ENCODE peak calls at places on chromosomes 6 and 20, in five cellular contexts. I is H1, L is HEK293T, W is NT2/D1, Y is GM12878. H is an unnamed sample.
A peak's percentile ranks its signal among the peaks of the same experiment; 100 is the strongest.

GRCh38 chr6:23180504-23181293 is 611.3 kb downstream of the HDGFL1 start:
- DNase-seq in I (no peak), L (peak; percentile 14), W (no peak), Y (no peak), H (no peak)

GRCh38 chr6:56840467-56841371 is 114.2 kb upstream of the BEND6 start:
- DNase-seq in I (no peak), L (no peak), W (no peak), Y (no peak), H (peak; percentile 49)

GRCh38 chr20:9300534-9300933 is 213.9 kb upstream of the LAMP5 start:
- DNase-seq in I (no peak), L (no peak), W (no peak), Y (no peak), H (peak; percentile 16)

GRCh38 chr6:132456700-132457143 is 55.4 kb upstream of the MOXD1 start:
- DNase-seq in I (no peak), L (no peak), W (no peak), Y (peak; percentile 90), H (no peak)

GRCh38 chr6:45614488-45615285 is 237.0 kb upstream of the SUPT3H start:
- DNase-seq in I (no peak), L (no peak), W (no peak), Y (no peak), H (no peak)

GRCh38 chr6:6230286-6230685 is 90.2 kb downstream of the F13A1 start:
- DNase-seq in I (no peak), L (no peak), W (peak; percentile 13), Y (no peak), H (peak; percentile 16)

GRCh38 chr6:164757451-164757850 is 552.0 kb downstream of the C6orf118 start:
- DNase-seq in I (no peak), L (no peak), W (no peak), Y (no peak), H (no peak)

GRCh38 chr6:130670142-130670541 is 157.1 kb upstream of the SMLR1 start:
- DNase-seq in I (no peak), L (peak; percentile 12), W (no peak), Y (no peak), H (peak; percentile 13)

GRCh38 chr20:10002871-10003270 is 31.9 kb upstream of the ANKEF1 start:
- DNase-seq in I (no peak), L (no peak), W (no peak), Y (no peak), H (no peak)

DNA sequence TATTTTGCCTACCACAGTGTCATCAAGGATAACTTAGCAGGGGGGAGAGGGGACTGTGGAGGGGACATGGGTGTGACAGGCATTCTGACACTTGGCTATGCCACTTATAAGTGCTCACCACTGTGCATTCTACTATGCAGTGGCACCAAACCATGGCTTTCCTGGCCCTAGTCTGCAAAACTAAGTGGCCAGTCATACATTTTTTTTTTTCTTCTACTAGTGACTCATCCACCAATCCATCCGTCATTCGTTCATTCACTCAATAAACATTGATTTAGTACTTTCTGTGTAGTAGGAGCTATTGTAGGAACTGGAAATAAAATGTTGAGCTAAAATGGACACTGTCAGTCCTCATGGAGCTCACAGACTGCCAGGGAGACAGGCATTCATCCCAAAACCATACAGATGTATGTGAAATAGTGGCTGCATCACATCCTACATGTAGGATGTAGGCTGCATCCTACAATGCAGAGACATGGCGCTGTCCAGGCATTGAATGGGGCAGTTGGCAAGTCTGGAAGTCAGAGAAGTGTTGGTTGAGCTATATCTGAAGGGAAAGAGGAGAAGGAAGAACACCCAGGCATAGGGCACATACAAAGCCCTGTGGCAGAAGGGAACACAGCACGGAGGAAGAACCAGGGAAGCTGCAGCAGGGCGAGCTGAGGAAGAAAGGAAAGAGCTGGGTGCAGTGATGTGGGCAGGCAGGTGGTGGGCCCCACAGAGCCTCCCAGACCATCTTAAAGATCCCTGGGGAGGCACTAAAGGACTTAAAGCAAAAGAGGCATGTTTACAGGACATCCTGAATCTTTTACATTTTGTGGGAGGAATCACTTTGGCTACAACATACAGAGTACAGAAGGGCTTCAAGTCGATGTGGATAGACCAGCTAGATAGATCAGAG is 224.4 kb downstream of the UST start:
- DNase-seq in I (no peak), L (no peak), W (no peak), Y (no peak), H (no peak)
- TF ChIP-seq SUZ12 in I (no peak), L (no peak), W (no peak), Y (no peak), H (no peak)

GRCh38 chr6:168377481-168377850 is 57.9 kb upstream of the DACT2 start:
- DNase-seq in I (no peak), L (no peak), W (no peak), Y (no peak), H (no peak)
- TF ChIP-seq SUZ12 in I (no peak), L (no peak), W (no peak), Y (no peak), H (no peak)

GRCh38 chr6:154653853-154654252 is 79.4 kb upstream of the SCAF8 start:
- DNase-seq in I (no peak), L (no peak), W (no peak), Y (no peak), H (no peak)
- TF ChIP-seq SUZ12 in I (no peak), L (no peak), W (no peak), Y (no peak), H (no peak)

GRCh38 chr6:150752409-150752808 is 113.1 kb upstream of the MTHFD1L start:
- DNase-seq in I (no peak), L (no peak), W (no peak), Y (no peak), H (no peak)

GRCh38 chr6:150755524-150755923 is 110.0 kb upstream of the MTHFD1L start:
- DNase-seq in I (no peak), L (no peak), W (no peak), Y (no peak), H (no peak)

GRCh38 chr6:150755042-150755441 is 110.5 kb upstream of the MTHFD1L start:
- DNase-seq in I (no peak), L (no peak), W (no peak), Y (no peak), H (no peak)

GRCh38 chr6:150751296-150751695 is 114.2 kb upstream of the MTHFD1L start:
- DNase-seq in I (no peak), L (no peak), W (no peak), Y (no peak), H (no peak)

DNA sequence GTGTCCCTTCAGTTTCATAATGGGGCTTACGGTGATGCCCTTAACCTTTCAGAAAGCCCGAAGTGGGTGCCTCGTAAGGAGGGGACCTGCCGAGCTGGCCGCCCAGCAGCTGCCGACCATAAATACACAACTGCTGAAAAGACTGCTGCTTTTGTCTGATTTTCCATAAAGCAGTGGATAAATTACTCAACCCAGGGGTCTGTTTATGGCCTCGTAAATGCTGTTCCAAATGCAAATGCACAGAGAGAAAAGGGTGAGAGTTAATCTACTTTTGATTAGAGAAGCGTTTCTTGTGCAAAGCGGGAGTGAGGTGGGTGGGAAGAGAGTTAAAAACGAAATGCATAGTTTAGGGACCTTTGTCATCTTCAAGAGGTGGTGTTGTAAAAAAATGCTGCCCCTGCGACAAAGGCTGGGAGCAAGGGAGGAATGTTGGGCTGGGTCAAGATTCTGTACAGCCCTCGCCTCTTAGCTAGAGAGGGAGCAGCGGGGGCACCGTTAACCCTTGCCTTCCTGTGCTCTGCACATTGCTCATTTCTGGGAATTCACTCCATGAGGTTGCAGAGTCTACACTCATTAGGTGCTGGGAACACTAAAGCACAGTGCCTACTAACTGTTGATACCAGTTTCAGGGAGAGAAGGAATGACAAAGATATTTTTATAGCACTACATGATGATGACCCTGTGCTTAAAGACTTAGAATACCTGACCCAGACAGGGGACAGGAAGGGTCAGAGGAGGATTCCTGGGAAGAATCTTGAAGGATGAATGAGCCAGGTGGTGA is 111.9 kb upstream of the MTHFD1L start:
- DNase-seq in I (peak; percentile 23), L (peak; percentile 76), W (peak; percentile 66), Y (no peak), H (no peak)
- TF ChIP-seq SUZ12 in I (no peak), L (no peak), W (no peak), Y (no peak), H (no peak)

GRCh38 chr6:27897580-27898206 is 14.5 kb downstream of the OR2B2 start:
- DNase-seq in I (no peak), L (no peak), W (no peak), Y (no peak), H (no peak)

GRCh38 chr6:27899543-27899942 is 12.7 kb downstream of the OR2B2 start:
- DNase-seq in I (no peak), L (no peak), W (no peak), Y (no peak), H (no peak)

GRCh38 chr6:27908017-27908416 is 4.2 kb downstream of the OR2B2 start:
- DNase-seq in I (no peak), L (no peak), W (no peak), Y (no peak), H (no peak)

GRCh38 chr6:27901801-27902200 is 10.4 kb downstream of the OR2B2 start:
- DNase-seq in I (no peak), L (peak; percentile 21), W (no peak), Y (no peak), H (no peak)

DNA sequence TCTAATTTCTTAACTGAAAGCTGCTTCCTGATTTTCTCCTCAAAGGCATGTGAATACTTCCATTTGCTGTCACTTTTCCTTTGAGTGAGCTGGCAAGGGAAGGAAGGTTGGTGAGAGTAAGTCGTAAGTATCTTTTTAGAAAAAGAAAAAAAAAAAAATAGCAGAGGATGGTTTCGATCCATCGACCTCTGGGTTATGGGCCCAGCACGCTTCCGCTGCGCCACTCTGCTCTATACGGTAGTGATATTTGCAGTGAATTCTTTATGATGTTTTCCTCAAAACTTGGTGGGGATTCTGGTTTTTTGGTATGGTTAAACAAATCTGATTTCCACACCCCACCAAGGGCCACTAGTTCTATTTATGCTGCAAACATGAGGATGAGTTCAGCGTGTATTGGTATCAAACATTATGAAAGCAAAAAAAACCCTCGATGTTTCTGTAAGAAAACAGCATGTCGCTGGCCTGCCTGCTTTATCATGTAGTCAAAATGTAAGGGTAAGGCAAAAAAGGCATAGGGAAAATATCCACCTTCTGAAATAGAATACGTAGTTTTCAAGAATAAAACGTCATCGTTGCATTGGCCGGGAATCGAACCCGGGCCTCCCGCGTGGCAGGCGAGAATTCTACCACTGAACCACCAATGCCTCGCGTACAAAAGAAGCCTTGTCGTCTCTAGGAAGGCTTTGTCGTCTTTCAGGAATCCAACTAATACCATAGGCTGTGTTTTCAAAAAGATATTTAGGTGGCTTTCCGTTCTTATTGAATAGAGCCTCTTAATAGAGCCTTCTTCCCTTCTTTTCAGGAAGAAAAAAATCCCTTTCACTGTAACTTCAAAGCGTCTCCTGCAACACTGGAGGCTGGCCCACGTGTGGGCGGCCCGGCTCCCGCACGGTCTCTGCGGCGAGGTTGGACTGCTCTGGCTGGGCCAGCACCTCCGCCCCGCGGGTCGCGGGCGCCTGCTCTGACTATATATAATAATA is 9.6 kb downstream of the OR2B2 start:
- DNase-seq in I (no peak), L (peak; percentile 69), W (no peak), Y (peak; percentile 84), H (peak; percentile 85)
- TF ChIP-seq SUZ12 in I (no peak), L (no peak), W (no peak), Y (no peak), H (no peak)